ENCODE peak calls at places on chromosomes 2 and 18, in five cellular contexts. Z is mesendoderm, C is H9, V is neuronal stem cell, L is mesenchymal stem cell. J is an unnamed sample.

GRCh38 chr2:112493048-112493447 is 11.1 kb downstream of the TTL start:
- DNase-seq in Z (peak), C (no peak), V (no peak), L (peak), J (peak)

GRCh38 chr2:44480068-44480467 is 118.3 kb downstream of the CAMKMT start:
- DNase-seq in L (no peak), V (no peak), Z (no peak), C (no peak), J (no peak)

GRCh38 chr2:193778293-193778692 is 1583.6 kb upstream of the TMEFF2 start:
- DNase-seq in L (no peak), Z (no peak), V (no peak), C (no peak), J (no peak)

GRCh38 chr18:59929621-59930295 is 30.0 kb downstream of the PMAIP1 start:
- DNase-seq in V (no peak), L (peak), Z (no peak), C (no peak), J (peak)

GRCh38 chr18:48142353-48142752 is 211.9 kb upstream of the SMAD2 start:
- DNase-seq in C (no peak), L (no peak), Z (no peak), V (no peak), J (no peak)

GRCh38 chr2:172083725-172084483 is 1.4 kb upstream of the DLX1 start:
- DNase-seq in L (peak), C (no peak), V (peak), Z (no peak), J (no peak)

GRCh38 chr2:77521931-77522470 is at the start of gene LRRTM4:
- DNase-seq in Z (peak), C (peak), V (peak), L (peak), J (no peak)

GRCh38 chr2:20052872-20053281 is 1.4 kb upstream of the LAPTM4A start:
- DNase-seq in V (no peak), Z (no peak), C (no peak), L (peak), J (peak)

GRCh38 chr2:99373144-99373543 is 36.0 kb downstream of the EIF5B start:
- DNase-seq in L (no peak), V (no peak), C (no peak), Z (no peak), J (no peak)

GRCh38 chr18:69400976-69401474 is 337 bp downstream of the DOK6 start:
- DNase-seq in C (no peak), Z (peak), V (peak), L (peak), J (peak)

GRCh38 chr18:34977787-34978532 is 63.3 kb upstream of the MAPRE2 start:
- DNase-seq in V (no peak), L (peak), Z (peak), C (peak), J (peak)

GRCh38 chr18:57976230-57976773 is 67.7 kb upstream of the NEDD4L start:
- DNase-seq in C (no peak), Z (peak), V (no peak), L (no peak), J (no peak)

GRCh38 chr2:48120759-48121242 is 214.5 kb upstream of the FBXO11 start:
- DNase-seq in C (no peak), Z (no peak), V (no peak), L (peak), J (no peak)

GRCh38 chr2:28161466-28161865 is 231.2 kb upstream of the FOSL2 start:
- DNase-seq in L (no peak), C (no peak), Z (no peak), V (no peak), J (no peak)

GRCh38 chr2:46793423-46794416 is 121.9 kb downstream of the MCFD2 start:
- DNase-seq in Z (peak), L (no peak), V (no peak), C (no peak), J (no peak)

GRCh38 chr2:175855794-175856453 is 146.1 kb downstream of the LNPK start:
- DNase-seq in L (peak), V (no peak), C (no peak), Z (peak), J (peak)

GRCh38 chr2:227103583-227103982 is 60.4 kb downstream of the COL4A4 start:
- DNase-seq in V (no peak), Z (no peak), L (no peak), C (no peak), J (no peak)

GRCh38 chr2:5132281-5132680 is 559.9 kb upstream of the SOX11 start:
- DNase-seq in V (no peak), C (no peak), L (no peak), Z (no peak), J (no peak)

DNA sequence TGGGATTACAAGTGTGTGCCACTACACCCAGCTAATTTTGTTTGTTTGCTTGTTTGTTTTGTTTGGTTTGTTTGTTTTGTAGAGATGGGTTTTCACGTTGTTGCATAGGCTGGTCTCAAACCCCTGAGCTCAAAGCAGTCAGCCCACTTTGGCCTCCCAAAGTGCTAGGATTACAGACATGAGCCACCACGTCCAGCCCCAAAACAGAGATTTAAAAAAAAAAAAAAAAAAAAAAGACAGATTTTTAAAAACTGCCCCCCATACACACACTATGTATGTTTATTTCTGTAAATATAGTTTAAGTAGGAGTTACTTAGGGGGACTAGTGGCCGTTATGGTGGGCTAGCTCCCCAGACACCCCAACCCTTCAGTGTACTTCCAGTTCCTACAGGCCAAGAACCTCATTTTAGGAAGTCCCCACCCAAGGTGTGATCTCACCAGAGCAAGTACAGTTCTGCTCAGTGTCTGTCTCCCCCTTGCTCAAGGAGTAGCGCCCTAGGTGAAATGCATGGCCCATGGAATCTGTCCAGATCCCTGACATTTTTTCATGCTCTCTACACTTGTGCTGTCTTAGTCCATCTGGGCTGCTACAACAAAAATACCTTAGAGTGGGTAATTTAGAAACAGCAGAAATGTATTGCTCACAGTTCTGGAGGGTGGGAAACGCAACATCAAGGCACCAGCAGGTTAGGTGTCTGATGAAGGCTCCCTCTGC is 1.6 kb upstream of the TMBIM1 start:
- DNase-seq in C (no peak), Z (no peak), L (no peak), V (no peak), J (no peak)
- H4K8ac ChIP-seq in C (no peak), Z (no peak), L (peak), V (no peak), J (no peak)

DNA sequence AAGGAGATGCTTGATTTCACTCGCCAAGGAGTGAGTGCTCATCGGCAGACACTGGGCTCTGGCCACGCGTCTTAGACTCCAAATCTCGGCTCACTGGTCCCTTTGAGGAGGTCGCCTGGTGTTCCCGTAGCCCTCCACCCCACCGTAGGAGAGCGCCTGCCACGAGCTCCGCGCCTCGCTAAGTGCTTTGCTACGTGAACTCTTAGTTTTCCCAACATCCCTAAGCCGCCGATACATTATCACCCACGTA is 805 bp upstream of the LIPG start:
- DNase-seq in Z (no peak), V (peak), C (no peak), L (peak), J (no peak)
- H4K8ac ChIP-seq in Z (no peak), V (no peak), C (no peak), L (no peak), J (no peak)

DNA sequence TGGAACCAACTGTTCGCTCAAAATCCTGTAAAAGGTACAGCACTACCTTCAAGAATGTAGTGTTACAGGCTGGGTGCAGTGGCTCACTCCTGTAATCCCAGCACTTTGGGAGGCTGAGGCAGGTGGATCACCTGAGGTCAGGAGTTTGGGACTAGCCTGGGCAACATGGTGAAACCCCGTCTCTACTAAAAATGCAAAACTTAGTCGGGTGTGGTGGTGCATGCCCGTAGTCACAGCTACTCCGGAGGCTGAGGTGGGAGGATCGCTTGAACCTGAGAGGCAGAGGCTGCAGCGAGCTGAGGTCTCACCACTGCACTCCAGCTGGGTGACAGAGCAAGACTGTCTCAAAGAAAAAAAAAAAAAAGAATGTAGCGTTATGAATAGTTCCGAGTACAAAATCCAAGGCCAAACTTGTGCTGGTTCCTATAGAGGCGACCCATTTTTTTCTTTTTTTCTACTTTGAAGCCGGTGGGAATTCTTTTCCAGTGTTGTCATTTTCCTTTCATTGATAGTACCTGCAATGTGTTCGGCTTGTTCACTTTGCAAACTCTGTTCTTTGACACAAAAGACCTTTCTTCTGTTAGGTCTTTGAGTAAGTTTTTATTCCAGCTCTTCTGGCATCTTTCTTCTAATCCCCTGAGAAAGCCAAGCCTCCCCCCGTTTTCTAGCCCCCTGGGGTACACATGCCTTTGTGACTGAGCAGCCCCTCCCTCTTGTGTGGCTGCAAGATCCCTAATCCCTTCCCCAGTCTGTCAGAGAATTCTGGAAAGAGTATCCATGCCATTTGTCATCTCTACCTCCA is 25.1 kb downstream of the INPP5D start:
- DNase-seq in V (peak), C (no peak), L (no peak), Z (no peak), J (no peak)
- H4K8ac ChIP-seq in V (no peak), C (no peak), L (no peak), Z (no peak), J (no peak)

GRCh38 chr2:42931818-42932195 is 139.4 kb upstream of the HAAO start:
- DNase-seq in C (no peak), Z (peak), L (no peak), V (no peak), J (peak)
- H4K8ac ChIP-seq in C (no peak), Z (no peak), L (peak), V (no peak), J (peak)

J was measured in IMR-90.